ENCODE peak calls at places on chromosomes 2 and 18, in four cellular contexts. P is fibroblast of lung; F is activated CD8-positive, alpha-beta memory T cell treated with anti-CD3 and anti-CD28 coated beads for 48 hours; V is Panc1. D is an unnamed sample.

GRCh38 chr2:191678437-191679110 is 638 bp downstream of the NABP1 start:
- DNase-seq in P (no peak), F (peak; percentile 56), V (no peak), D (no peak)

GRCh38 chr2:224286923-224287322 is 115.0 kb downstream of the FAM124B start:
- DNase-seq in P (no peak), F (no peak), V (no peak), D (no peak)

GRCh38 chr18:52275817-52276216 is 64.2 kb upstream of the DCC start:
- DNase-seq in P (no peak), F (no peak), V (no peak), D (no peak)

GRCh38 chr2:15311201-15311882 is 249.8 kb downstream of the NBAS start:
- DNase-seq in P (peak; percentile 45), F (no peak), V (no peak), D (no peak)

GRCh38 chr2:149094217-149095015 is 55.9 kb downstream of the LYPD6B start:
- DNase-seq in P (peak; percentile 86), F (no peak), V (no peak), D (peak; percentile 22)

GRCh38 chr2:162711832-162712540 is 126.6 kb downstream of the KCNH7 start:
- DNase-seq in P (no peak), F (no peak), V (no peak), D (no peak)

GRCh38 chr2:189676471-189676870 is 2.0 kb downstream of the ANKAR start:
- DNase-seq in P (peak; percentile 70), F (no peak), V (no peak), D (no peak)

GRCh38 chr2:238139141-238139840 is 823 bp downstream of the KLHL30 start:
- DNase-seq in P (no peak), F (no peak), V (no peak), D (no peak)

GRCh38 chr2:185208261-185208660 is 530.3 kb upstream of the FSIP2 start:
- DNase-seq in P (peak; percentile 34), F (no peak), V (no peak), D (no peak)

GRCh38 chr18:26021061-26021754 is 69.2 kb downstream of the SS18 start:
- DNase-seq in P (no peak), F (no peak), V (no peak), D (no peak)

GRCh38 chr2:30662268-30663131 is 144.7 kb downstream of the CAPN13 start:
- DNase-seq in P (peak; percentile 84), F (no peak), V (no peak), D (no peak)

GRCh38 chr18:35918564-35918963 is 53.9 kb upstream of the RMP24 start:
- DNase-seq in P (no peak), F (no peak), V (no peak), D (no peak)

GRCh38 chr2:223865124-223865523 is 27.7 kb upstream of the AP1S3 start:
- DNase-seq in P (no peak), F (no peak), V (no peak), D (no peak)

GRCh38 chr2:174007010-174007409 is 41.8 kb upstream of the SP3 start:
- DNase-seq in P (peak; percentile 27), F (no peak), V (no peak), D (peak; percentile 79)

GRCh38 chr18:47175283-47175894 is 775 bp downstream of the IER3IP1 start:
- DNase-seq in P (no peak), F (no peak), V (no peak), D (no peak)

GRCh38 chr18:44341759-44342158 is 338.9 kb upstream of the SETBP1 start:
- DNase-seq in P (peak; percentile 18), F (no peak), V (no peak), D (no peak)

GRCh38 chr2:182379235-182379634 is 47.6 kb downstream of the PDE1A start:
- DNase-seq in P (peak; percentile 56), F (no peak), V (no peak), D (no peak)

GRCh38 chr18:3411854-3412268 is 38.1 kb upstream of the TGIF1 start:
- DNase-seq in P (peak; percentile 4), F (no peak), V (no peak), D (no peak)

GRCh38 chr2:181872178-181872577 is 19.4 kb upstream of the ITPRID2 start:
- DNase-seq in P (no peak), F (no peak), V (no peak), D (no peak)

GRCh38 chr2:98908909-98909308 is 27.1 kb downstream of the CRACDL start:
- DNase-seq in P (peak; percentile 39), F (no peak), V (no peak), D (no peak)

GRCh38 chr2:208192611-208193248 is 2.9 kb upstream of the C2orf80 start:
- DNase-seq in P (no peak), F (no peak), V (no peak), D (no peak)

GRCh38 chr2:146124741-146125140 is 1604.8 kb upstream of the ZEB2 start:
- DNase-seq in P (peak; percentile 88), F (no peak), V (no peak), D (no peak)

GRCh38 chr2:232699110-232699509 is 2.0 kb downstream of the GIGYF2 start:
- DNase-seq in P (no peak), F (no peak), V (no peak), D (no peak)

GRCh38 chr2:26043862-26044736 is 10.2 kb downstream of the RAB10 start:
- DNase-seq in P (peak; percentile 35), F (no peak), V (no peak), D (no peak)